ENCODE peak calls at places on chromosome X, in seven cellular contexts. X is neural progenitor cell, B is foreskin keratinocyte, T is natural killer cell, J is AG04450, U is BE2C, V is lung. M is an unnamed sample.

GRCh38 chrX:128396601-128397000 is 344.4 kb upstream of the ACTRT1 start:
- DNase-seq in T (no peak), J (no peak), U (no peak), V (no peak), X (no peak), B (no peak), M (no peak)

GRCh38 chrX:53047228-53047627 is 1.4 kb upstream of the GPR173 start:
- DNase-seq in J (no peak), T (no peak), U (peak), V (no peak), X (no peak), B (no peak), M (no peak)

GRCh38 chrX:152926923-152927322 is 29.1 kb downstream of the ZNF185 start:
- DNase-seq in V (no peak), T (no peak), J (no peak), X (no peak), B (no peak), U (no peak), M (no peak)

GRCh38 chrX:144006811-144007210 is 122.9 kb downstream of the UBE2NL start:
- DNase-seq in U (no peak), J (no peak), X (no peak), T (no peak), V (no peak), B (peak), M (no peak)

GRCh38 chrX:70769659-70770232 is 138.8 kb downstream of the TEX11 start:
- DNase-seq in J (no peak), U (no peak), V (no peak), T (no peak), B (no peak), X (no peak), M (no peak)

GRCh38 chrX:11212741-11213140 is 80.5 kb upstream of the AMELX start:
- DNase-seq in V (no peak), B (no peak), X (no peak), T (no peak), U (no peak), J (no peak), M (no peak)

GRCh38 chrX:73563740-73564073 is 710 bp downstream of the CHIC1 start:
- DNase-seq in X (no peak), B (peak), T (no peak), U (no peak), V (no peak), J (no peak), M (no peak)

GRCh38 chrX:48794993-48795501 is 6.8 kb upstream of the HDAC6 start:
- DNase-seq in B (peak), J (peak), T (no peak), U (no peak), X (no peak), V (peak), M (no peak)

GRCh38 chrX:132532955-132533354 is 44.1 kb upstream of the MBNL3 start:
- DNase-seq in J (no peak), B (no peak), U (no peak), X (no peak), T (no peak), V (no peak), M (no peak)

GRCh38 chrX:118349188-118349587 is 3.3 kb downstream of the WDR44 start:
- DNase-seq in B (no peak), T (no peak), J (no peak), V (no peak), X (no peak), U (no peak), M (no peak)

GRCh38 chrX:72475338-72475737 is 97.3 kb downstream of the HDAC8 start:
- DNase-seq in B (peak), V (no peak), X (no peak), U (no peak), J (no peak), T (no peak), M (no peak)

GRCh38 chrX:108186811-108187210 is 95.2 kb downstream of the ATG4A start:
- DNase-seq in T (no peak), V (no peak), X (no peak), U (no peak), B (peak), J (peak), M (no peak)

GRCh38 chrX:48601741-48602394 is 4.6 kb downstream of the WDR13 start:
- DNase-seq in B (no peak), V (no peak), J (no peak), U (no peak), T (no peak), X (no peak), M (no peak)

GRCh38 chrX:69163936-69164741 is 1.1 kb downstream of the PJA1 start:
- DNase-seq in V (no peak), J (no peak), T (peak), B (no peak), X (no peak), U (peak), M (peak)

GRCh38 chrX:131854586-131854985 is 168.5 kb upstream of the STK26 start:
- DNase-seq in X (no peak), V (no peak), U (no peak), B (no peak), T (no peak), J (no peak), M (no peak)

GRCh38 chrX:136065044-136065671 is 79.9 kb downstream of the SLC9A6 start:
- DNase-seq in B (no peak), J (no peak), U (no peak), V (peak), X (no peak), T (no peak), M (no peak)

GRCh38 chrX:50765986-50766385 is 48.0 kb downstream of the SHROOM4 start:
- DNase-seq in B (no peak), J (no peak), V (no peak), T (no peak), U (no peak), X (no peak), M (no peak)

GRCh38 chrX:24515447-24515846 is 50.4 kb downstream of the PDK3 start:
- DNase-seq in X (peak), U (peak), B (no peak), T (no peak), V (no peak), J (no peak), M (no peak)

GRCh38 chrX:135345328-135345645 is 36.0 kb downstream of the ETDC start:
- DNase-seq in X (no peak), U (peak), B (no peak), J (no peak), T (no peak), V (no peak), M (no peak)

GRCh38 chrX:68498044-68498507 is 775 bp upstream of the YIPF6 start:
- DNase-seq in U (no peak), X (no peak), J (no peak), T (no peak), B (peak), V (no peak), M (no peak)

GRCh38 chrX:99301990-99302389 is 1108.1 kb downstream of the PCDH19 start:
- DNase-seq in T (no peak), J (no peak), X (peak), U (no peak), B (no peak), V (no peak), M (no peak)

GRCh38 chrX:101442095-101442494 is 34.1 kb downstream of the HNRNPH2 start:
- DNase-seq in U (no peak), X (no peak), B (no peak), T (no peak), V (no peak), J (no peak), M (no peak)

GRCh38 chrX:145405012-145405411 is 157.7 kb downstream of the SPANXN1 start:
- DNase-seq in X (peak), T (no peak), V (no peak), J (no peak), U (no peak), B (peak), M (no peak)

GRCh38 chrX:94216738-94217137 is 542.7 kb downstream of the FAM133A start:
- DNase-seq in V (no peak), B (no peak), J (no peak), X (no peak), U (no peak), T (no peak), M (no peak)

GRCh38 chrX:7083468-7084396 is 63.8 kb upstream of the STS start:
- DNase-seq in T (peak), B (peak), X (no peak), J (peak), U (no peak), V (no peak), M (peak)

DNA sequence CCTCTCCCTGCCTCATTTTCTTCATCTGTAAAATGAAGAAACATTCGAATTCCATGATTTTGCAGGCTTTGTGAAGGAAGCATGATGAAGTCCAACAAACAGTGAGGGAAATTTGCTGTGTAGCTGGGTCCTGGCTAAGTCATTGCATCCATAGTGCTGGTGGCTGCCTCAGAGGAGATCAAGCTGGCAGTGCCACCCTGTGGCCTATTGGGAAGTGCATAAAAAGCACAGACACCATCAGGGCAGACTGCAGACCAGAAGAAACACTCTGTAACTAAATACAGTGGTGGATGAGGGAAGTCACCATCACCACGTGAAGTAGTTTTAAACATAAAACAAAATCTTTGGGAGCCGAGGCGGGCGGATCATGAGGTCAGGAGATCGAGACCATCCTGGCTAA is 40.7 kb upstream of the DDX3X start:
- DNase-seq in B (no peak), X (peak), T (no peak), V (no peak), J (no peak), U (peak), M (no peak)
- TF ChIP-seq CTCF in B (peak), X (peak), T (no peak), V (no peak), J (no peak), U (peak), M (no peak)

GRCh38 chrX:46599051-46599560 is 25.5 kb downstream of the CHST7 start:
- DNase-seq in T (no peak), B (no peak), V (no peak), X (no peak), U (no peak), J (no peak), M (no peak)
- TF ChIP-seq CTCF in T (no peak), B (no peak), V (no peak), X (no peak), U (no peak), J (no peak), M (no peak)

GRCh38 chrX:15998350-15998749 is 125.0 kb upstream of the GRPR start:
- DNase-seq in J (no peak), X (no peak), T (no peak), V (no peak), B (no peak), U (no peak), M (no peak)
- TF ChIP-seq CTCF in J (no peak), X (no peak), T (no peak), V (no peak), B (no peak), U (no peak), M (no peak)

GRCh38 chrX:154428176-154429171 is at the start of gene ATP6AP1:
- DNase-seq in J (peak), V (peak), T (peak), U (peak), B (peak), X (peak), M (peak)
- TF ChIP-seq CTCF in J (no peak), V (no peak), T (no peak), U (no peak), B (peak), X (no peak), M (no peak)

DNA sequence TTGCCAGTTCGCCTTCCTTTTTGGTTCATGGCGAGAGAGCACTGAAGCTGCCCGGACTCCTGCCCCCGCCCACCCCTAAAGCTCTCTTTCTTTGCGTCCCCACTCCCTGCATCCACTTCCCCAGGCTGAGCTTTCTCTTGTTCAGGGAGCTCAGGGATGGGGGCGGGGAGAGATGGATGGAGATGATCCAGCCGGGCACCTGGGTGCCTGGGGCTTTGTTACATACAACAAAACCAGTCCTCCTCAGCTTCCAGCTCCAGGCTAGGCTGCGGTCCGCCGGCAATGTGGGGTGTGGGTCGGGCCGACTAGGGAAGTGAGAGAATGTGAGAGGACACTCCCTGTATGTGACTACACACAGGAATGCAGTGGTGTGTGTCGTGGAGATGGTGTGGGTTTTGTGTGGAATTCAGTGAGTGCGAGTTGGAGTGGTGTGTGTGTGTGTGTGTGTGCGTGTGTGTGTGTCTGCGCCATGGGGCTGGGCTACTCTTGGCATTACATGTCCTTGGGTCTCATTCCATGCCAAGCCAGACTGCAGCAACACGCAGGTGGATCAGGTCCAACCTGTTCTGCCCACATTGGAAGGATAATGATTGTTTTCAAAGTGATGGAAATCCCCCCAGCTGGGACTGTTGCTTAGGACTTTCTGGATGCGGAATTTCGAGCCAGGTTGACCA is 149.3 kb upstream of the CHRDL1 start:
- DNase-seq in T (no peak), J (no peak), B (no peak), U (peak), X (peak), V (no peak), M (no peak)
- TF ChIP-seq CTCF in T (no peak), J (no peak), B (no peak), U (no peak), X (no peak), V (no peak), M (no peak)

GRCh38 chrX:65034641-65035450 is 58.6 kb upstream of the ZC4H2 start:
- DNase-seq in V (peak), X (peak), J (no peak), U (peak), B (no peak), T (peak), M (peak)
- TF ChIP-seq CTCF in V (peak), X (peak), J (peak), U (peak), B (peak), T (peak), M (no peak)

GRCh38 chrX:79413009-79413408 is 45.9 kb upstream of the ITM2A start:
- DNase-seq in U (no peak), V (no peak), J (no peak), B (no peak), X (peak), T (no peak), M (no peak)
- TF ChIP-seq CTCF in U (peak), V (no peak), J (no peak), B (peak), X (peak), T (peak), M (no peak)

GRCh38 chrX:140123446-140123845 is 158.1 kb upstream of the CXorf66 start:
- DNase-seq in V (no peak), T (no peak), B (no peak), J (no peak), X (peak), U (no peak), M (no peak)
- TF ChIP-seq CTCF in V (no peak), T (no peak), B (peak), J (no peak), X (peak), U (no peak), M (no peak)

DNA sequence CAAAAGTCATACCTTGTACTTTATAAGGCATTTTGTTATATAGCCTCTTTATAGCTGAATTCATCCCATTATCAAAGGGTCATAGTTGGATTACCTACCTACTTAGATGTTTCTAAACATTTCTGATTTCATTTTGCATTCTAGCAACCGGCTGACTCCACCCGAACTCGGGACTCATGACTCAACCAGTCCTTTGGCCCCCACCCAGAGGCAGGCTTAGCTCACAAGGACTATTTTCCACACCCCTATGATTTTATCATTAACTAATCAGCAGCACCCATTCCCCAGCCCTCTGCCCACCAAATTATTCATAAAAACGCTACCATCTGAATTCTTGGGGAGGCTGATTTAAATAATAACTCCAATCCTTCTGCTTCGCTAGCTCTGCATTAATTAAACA is 80.0 kb upstream of the EGFL6 start:
- DNase-seq in V (peak), B (peak), U (no peak), X (no peak), J (no peak), T (no peak), M (no peak)
- TF ChIP-seq CTCF in V (no peak), B (no peak), U (no peak), X (no peak), J (no peak), T (no peak), M (no peak)

M was measured in activated B cell treated with CpG ODN at 0.5 μM for 24 hours.